ENCODE peak calls at places on chromosomes 13 and 19, in nine cellular contexts. N is AG04449; X is thoracic aorta; B is IMR-90; V is stimulated activated CD4-positive, alpha-beta T cell treated with anti-CD3 and anti-CD28 coated beads, Interleukin-4, amount 100 ng/mL, for 48 hours; T is 8988T; A is activated CD4-positive, alpha-beta T cell treated with anti-CD3 and anti-CD28 coated beads, Interleukin-2, amount 50 U/mL, for 1 hour; Z is activated T-cell treated with anti-CD3 and anti-CD28 coated beads, Interleukin-2, amount 50 U/mL, for 72 hours; P is NCI-H2029 treated with DMSO at 0.1 percent for 48 hours. C is an unnamed sample.
A peak's percentile ranks its signal among the peaks of the same experiment; 100 is the strongest.

GRCh38 chr13:38821753-38822551 is 135.1 kb downstream of the FREM2 start:
- DNase-seq in N (no peak), X (no peak), B (no peak), V (no peak), T (no peak), A (no peak), Z (no peak), P (no peak), C (peak; percentile 64)

GRCh38 chr19:35715981-35716734 is 1.6 kb upstream of the KMT2B start:
- DNase-seq in N (no peak), X (no peak), B (peak; percentile 30), V (no peak), T (peak; percentile 84), A (no peak), Z (no peak), P (no peak), C (no peak)

GRCh38 chr19:31270897-31271568 is 78.2 kb downstream of the TSHZ3 start:
- DNase-seq in N (no peak), X (no peak), B (peak; percentile 58), V (no peak), T (no peak), A (no peak), Z (no peak), P (no peak), C (no peak)

GRCh38 chr13:100637380-100637779 is 37.2 kb downstream of the TMTC4 start:
- DNase-seq in N (no peak), X (no peak), B (no peak), V (no peak), T (no peak), A (no peak), Z (no peak), P (no peak), C (no peak)

GRCh38 chr13:90717451-90717936 is 630.0 kb upstream of the MIR17HG start:
- DNase-seq in N (no peak), X (no peak), B (peak; percentile 10), V (no peak), T (no peak), A (no peak), Z (no peak), P (no peak), C (no peak)

GRCh38 chr13:19713186-19713965 is 69.4 kb downstream of the PSPC1 start:
- DNase-seq in N (peak; percentile 24), X (no peak), B (peak; percentile 85), V (no peak), T (no peak), A (no peak), Z (no peak), P (no peak), C (no peak)

GRCh38 chr13:67408823-67409222 is 178.7 kb upstream of the PCDH9 start:
- DNase-seq in N (no peak), X (no peak), B (no peak), V (no peak), T (no peak), A (no peak), Z (no peak), P (no peak), C (no peak)

GRCh38 chr19:53808710-53809125 is 15.4 kb downstream of the NLRP12 start:
- DNase-seq in N (no peak), X (no peak), B (peak; percentile 42), V (no peak), T (no peak), A (no peak), Z (no peak), P (no peak), C (no peak)

GRCh38 chr19:7912144-7912696 is 2.4 kb upstream of the TGFBR3L start:
- DNase-seq in N (no peak), X (no peak), B (no peak), V (no peak), T (no peak), A (no peak), Z (no peak), P (no peak), C (no peak)

GRCh38 chr19:19627716-19628498 is at the start of gene LPAR2:
- DNase-seq in N (no peak), X (no peak), B (no peak), V (peak; percentile 54), T (peak; percentile 60), A (peak; percentile 77), Z (peak; percentile 69), P (no peak), C (no peak)

GRCh38 chr13:97539651-97540230 is 105.8 kb downstream of the RAP2A start:
- DNase-seq in N (no peak), X (no peak), B (peak; percentile 88), V (no peak), T (no peak), A (no peak), Z (peak; percentile 6), P (no peak), C (no peak)

GRCh38 chr13:110525328-110526319 is 35.9 kb downstream of the RAB20 start:
- DNase-seq in N (no peak), X (no peak), B (no peak), V (no peak), T (no peak), A (peak; percentile 3), Z (peak; percentile 5), P (peak; percentile 94), C (no peak)

GRCh38 chr13:40251343-40252032 is 415.0 kb downstream of the FOXO1 start:
- DNase-seq in N (no peak), X (no peak), B (no peak), V (no peak), T (no peak), A (no peak), Z (peak; percentile 14), P (no peak), C (no peak)

GRCh38 chr13:44921931-44922758 is 67.1 kb downstream of the NUFIP1 start:
- DNase-seq in N (peak; percentile 85), X (peak; percentile 62), B (peak; percentile 98), V (no peak), T (no peak), A (no peak), Z (no peak), P (peak; percentile 41), C (no peak)

GRCh38 chr13:59801107-59801880 is 362.4 kb downstream of the DIAPH3 start:
- DNase-seq in N (no peak), X (no peak), B (no peak), V (no peak), T (no peak), A (no peak), Z (no peak), P (no peak), C (no peak)

C was measured in nucleus accumbens.